ENCODE peak calls at places on chromosomes 2 and 18, in six cellular contexts. O is IMR-90, E is transverse colon, Y is ovary, L is breast epithelium, J is H1. Q is an unnamed sample.

GRCh38 chr2:186042207-186043028 is 303.8 kb downstream of the FSIP2 start:
- DNase-seq in Y (no peak), E (no peak), L (no peak), O (no peak), J (no peak), Q (peak)

GRCh38 chr2:10042301-10043161 is 819 bp upstream of the KLF11 start:
- DNase-seq in J (peak), E (peak), Y (peak), L (no peak), O (peak), Q (peak)

GRCh38 chr2:232307854-232308253 is 70.7 kb upstream of the ALPP start:
- DNase-seq in O (no peak), L (no peak), E (no peak), Y (no peak), J (no peak), Q (no peak)

GRCh38 chr2:60368437-60368836 is 185.0 kb downstream of the BCL11A start:
- DNase-seq in L (no peak), E (no peak), Y (no peak), O (no peak), J (no peak), Q (no peak)

GRCh38 chr2:1856481-1856880 is 112.2 kb upstream of the PXDN start:
- DNase-seq in O (no peak), Y (no peak), J (no peak), E (no peak), L (no peak), Q (no peak)

GRCh38 chr2:192128655-192129054 is 66.1 kb downstream of the TMEFF2 start:
- DNase-seq in Y (peak), O (peak), E (no peak), L (no peak), J (no peak), Q (no peak)

GRCh38 chr18:27315001-27315400 is 129.9 kb upstream of the CHST9 start:
- DNase-seq in J (no peak), O (no peak), E (no peak), L (no peak), Y (no peak), Q (no peak)

GRCh38 chr2:137208361-137208973 is 443.1 kb downstream of the THSD7B start:
- DNase-seq in J (no peak), Y (no peak), O (no peak), E (no peak), L (no peak), Q (no peak)

GRCh38 chr2:109545828-109546713 is 67.7 kb downstream of the SEPTIN10 start:
- DNase-seq in O (peak), J (peak), L (peak), Y (peak), E (peak), Q (no peak)

GRCh38 chr2:128261245-128262128 is 57.2 kb downstream of the HS6ST1 start:
- DNase-seq in L (no peak), Y (no peak), O (no peak), J (peak), E (no peak), Q (no peak)

GRCh38 chr18:36378194-36378593 is 80.7 kb downstream of the FHOD3 start:
- DNase-seq in O (no peak), E (no peak), L (no peak), J (no peak), Y (no peak), Q (no peak)

GRCh38 chr2:15672961-15673918 is 81.6 kb downstream of the DDX1 start:
- DNase-seq in Y (no peak), O (no peak), L (no peak), E (no peak), J (no peak), Q (no peak)

GRCh38 chr2:158189526-158189925 is 87.8 kb downstream of the UPP2 start:
- DNase-seq in E (no peak), J (no peak), L (no peak), O (no peak), Y (no peak), Q (no peak)

GRCh38 chr2:54579682-54580349 is 123.7 kb downstream of the SPTBN1 start:
- DNase-seq in J (no peak), L (no peak), E (peak), O (no peak), Y (no peak), Q (no peak)

GRCh38 chr2:207283356-207283755 is 117.6 kb upstream of the KLF7 start:
- DNase-seq in L (no peak), Y (no peak), E (no peak), J (no peak), O (no peak), Q (peak)

GRCh38 chr2:43340066-43340465 is 113.7 kb upstream of the ZFP36L2 start:
- DNase-seq in E (no peak), J (no peak), L (no peak), Y (no peak), O (peak), Q (no peak)

GRCh38 chr2:177254433-177255226 is 9.9 kb downstream of the NFE2L2 start:
- DNase-seq in L (no peak), O (peak), J (peak), Y (peak), E (peak), Q (no peak)

DNA sequence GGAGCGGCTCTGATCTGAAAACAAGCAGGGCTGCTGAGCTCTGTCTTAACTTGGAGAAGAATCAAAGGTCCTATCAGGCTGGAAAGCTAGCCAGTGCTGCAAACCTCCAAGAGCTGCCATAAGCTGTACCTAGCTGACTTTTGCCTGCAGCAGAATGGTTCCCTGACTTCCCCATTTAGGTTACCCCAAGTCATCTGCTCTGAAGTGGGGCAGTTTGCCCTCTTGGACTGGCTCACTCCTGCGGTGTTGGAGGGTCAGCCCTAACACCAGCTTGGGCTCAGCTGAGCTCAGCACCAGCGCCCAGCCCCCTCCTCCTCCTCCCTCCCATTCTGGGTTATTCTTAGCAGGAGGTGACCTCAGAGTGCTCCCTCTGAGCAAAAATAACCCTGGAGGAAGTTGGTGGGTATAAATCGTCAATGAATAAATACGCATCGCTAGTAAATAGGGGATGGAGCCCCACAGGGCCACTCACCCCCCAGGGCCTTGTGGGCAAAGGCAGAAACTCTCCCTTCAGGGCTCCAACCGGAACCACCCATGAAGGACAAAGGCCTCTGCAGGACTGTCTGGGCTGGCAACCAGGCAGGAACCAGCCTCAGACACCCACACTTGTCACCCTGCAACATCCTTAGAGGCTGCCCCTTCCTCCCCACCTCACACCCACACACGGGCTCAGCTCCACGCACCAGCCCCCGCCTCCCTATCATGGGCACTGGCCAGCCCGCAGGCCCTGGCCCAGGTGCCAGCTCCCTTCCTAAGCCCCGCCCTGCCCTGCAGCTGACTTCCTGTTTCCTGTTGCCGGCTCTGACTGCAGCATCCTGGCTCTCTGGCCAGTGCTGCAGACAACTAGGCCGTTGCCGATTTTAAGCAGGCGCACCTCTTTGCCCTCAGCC is 46.9 kb downstream of the DNMT3A start:
- DNase-seq in Y (peak), O (peak), E (peak), J (no peak), L (peak), Q (peak)
- TF ChIP-seq POLR2A in Y (no peak), O (no peak), E (peak), J (no peak), L (no peak), Q (no peak)

GRCh38 chr2:172106128-172106961 is 3.6 kb upstream of the DLX2 start:
- DNase-seq in Y (peak), O (peak), J (peak), L (no peak), E (no peak), Q (peak)
- H3K4me3 ChIP-seq in Y (no peak), O (peak), J (peak), L (peak), E (peak), Q (peak)

GRCh38 chr2:101305044-101305443 is 3.5 kb downstream of the RNF149 start:
- DNase-seq in L (no peak), Y (no peak), E (no peak), O (no peak), J (no peak), Q (no peak)

GRCh38 chr2:101299601-101300000 is 8.9 kb downstream of the RNF149 start:
- DNase-seq in E (no peak), O (no peak), L (no peak), J (no peak), Y (no peak), Q (no peak)

GRCh38 chr2:101303688-101304087 is 4.8 kb downstream of the RNF149 start:
- DNase-seq in O (no peak), E (no peak), L (no peak), Y (no peak), J (no peak), Q (no peak)

GRCh38 chr2:101300164-101300563 is 8.3 kb downstream of the RNF149 start:
- DNase-seq in E (no peak), Y (no peak), J (no peak), L (no peak), O (no peak), Q (no peak)

DNA sequence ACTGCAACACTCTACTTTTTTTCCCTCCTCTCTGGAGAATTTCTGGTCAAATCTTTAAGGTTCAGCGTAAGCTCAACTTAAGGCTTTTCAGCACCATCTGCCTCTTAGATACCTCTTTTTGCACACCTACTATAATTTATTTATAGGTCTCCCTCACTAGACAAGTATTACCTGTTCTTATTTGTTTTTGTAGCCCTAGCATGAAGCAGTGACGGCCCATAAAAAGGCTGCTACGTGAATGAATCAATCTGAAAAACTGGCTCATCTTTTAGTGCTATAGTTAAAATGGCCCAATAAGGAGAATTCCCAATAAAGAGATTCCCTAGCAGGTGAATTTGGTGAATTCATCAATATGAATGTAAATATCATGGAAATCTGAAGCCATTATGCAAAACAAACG is 6.5 kb downstream of the RNF149 start:
- DNase-seq in O (no peak), L (no peak), Y (no peak), E (no peak), J (no peak), Q (no peak)
- H3K27ac ChIP-seq in O (no peak), L (no peak), Y (no peak), E (no peak), J (no peak), Q (no peak)

DNA sequence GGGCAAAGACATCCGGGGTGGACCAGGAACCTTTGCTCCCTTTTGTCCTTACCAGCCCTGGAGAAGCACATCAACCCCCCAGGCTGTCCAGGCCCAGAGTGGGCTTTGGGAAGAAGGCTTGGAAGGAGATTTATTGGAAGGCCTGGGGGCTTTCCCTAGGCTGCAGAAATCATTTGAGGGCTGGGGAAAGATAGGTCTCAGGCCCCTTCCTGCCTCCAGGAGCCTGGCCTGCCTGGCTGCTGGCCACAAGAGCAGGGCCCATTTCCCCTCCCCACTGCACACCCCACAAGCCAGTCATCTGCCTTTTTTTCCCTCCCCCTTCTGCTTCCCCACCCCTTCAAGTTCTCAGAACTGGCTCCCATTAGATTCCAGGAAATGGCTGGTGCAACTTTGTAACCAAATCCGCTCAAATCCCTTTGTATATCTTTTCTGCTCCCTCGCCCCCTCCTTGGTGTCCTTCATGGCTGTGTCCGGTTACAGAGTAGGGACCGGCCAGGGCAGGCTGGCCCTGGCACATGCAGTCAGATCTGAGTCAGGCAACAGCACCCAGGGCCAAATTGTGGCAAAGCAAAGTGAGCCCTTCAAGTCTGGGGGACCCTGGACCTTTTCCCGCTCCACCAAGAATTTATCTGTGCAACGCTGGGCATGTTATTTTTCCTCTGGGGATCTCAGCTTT is 20.8 kb upstream of the TNP1 start:
- DNase-seq in L (no peak), J (no peak), O (peak), E (peak), Y (no peak), Q (no peak)
- TF ChIP-seq POLR2A in L (no peak), J (no peak), O (no peak), E (no peak), Y (no peak), Q (no peak)

DNA sequence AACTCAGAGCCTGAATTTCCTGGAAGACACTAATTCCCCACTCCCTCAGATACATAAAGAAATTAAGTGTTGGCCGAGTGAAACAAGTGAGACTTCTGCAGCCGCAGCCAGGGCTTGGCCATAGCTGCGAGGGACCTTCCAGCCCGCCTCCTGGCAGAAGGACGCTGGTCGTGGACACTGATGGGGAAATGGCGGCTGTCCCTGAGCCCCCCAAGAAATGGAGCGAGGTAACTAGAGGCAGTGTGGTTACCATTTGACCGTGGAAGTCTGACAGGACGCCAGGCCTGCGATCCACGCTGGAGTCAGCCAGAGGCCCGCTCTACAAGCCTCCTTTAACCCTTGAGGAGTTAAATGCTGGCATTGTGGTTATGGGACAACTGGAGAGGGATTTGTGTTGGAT is 173.4 kb downstream of the BCL2 start:
- DNase-seq in Y (peak), O (no peak), J (no peak), E (no peak), L (no peak), Q (no peak)
- H3K4me3 ChIP-seq in Y (no peak), O (no peak), J (no peak), E (no peak), L (peak), Q (no peak)

DNA sequence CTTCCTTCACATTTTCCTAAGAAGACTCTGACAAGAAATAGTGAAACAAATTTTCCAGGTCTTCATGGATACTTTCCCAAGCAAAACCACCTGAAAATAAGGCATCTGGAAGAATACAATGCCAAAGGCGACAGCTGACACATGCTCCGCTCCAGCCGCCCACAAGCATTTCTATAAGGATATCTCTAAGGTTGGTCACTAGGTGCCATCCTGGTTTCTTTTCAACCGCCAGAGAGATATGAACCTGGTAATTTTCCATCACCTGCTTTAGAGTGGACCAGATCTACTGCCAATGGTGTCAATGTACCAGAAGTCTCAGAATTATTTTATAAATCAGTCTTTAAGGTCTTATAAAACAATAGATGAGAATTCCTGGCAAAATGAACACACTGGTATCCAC is 97.2 kb downstream of the GAREM1 start:
- DNase-seq in O (no peak), L (no peak), E (no peak), J (no peak), Y (no peak), Q (no peak)
- H3K27ac ChIP-seq in O (no peak), L (peak), E (peak), J (no peak), Y (no peak), Q (no peak)

GRCh38 chr2:183124222-183124956 is at the start of gene NUP35:
- DNase-seq in J (peak), O (peak), E (peak), L (peak), Y (peak), Q (peak)
- TF ChIP-seq POLR2A in J (peak), O (peak), E (no peak), L (no peak), Y (no peak), Q (no peak)